ENCODE peak calls at places on chromosomes 4 and X, in eight cellular contexts. X is colonic mucosa, O is H9, S is GM12878, J is mesendoderm, Q is HepG2, I is adipocyte, U is fibroblast of lung. A is an unnamed sample.

GRCh38 chr4:119041951-119042560 is 93.6 kb upstream of the MYOZ2 start:
- DNase-seq in X (peak; percentile 80), Q (peak; percentile 66), O (peak; percentile 70), S (peak; percentile 12), U (peak; percentile 85), J (peak; percentile 86), I (peak; percentile 92), A (peak; percentile 76)

GRCh38 chrX:30275498-30275897 is 28.6 kb downstream of the MAGEB1 start:
- DNase-seq in S (no peak), U (peak; percentile 53), J (peak; percentile 16), Q (no peak), X (no peak), I (peak; percentile 55), O (no peak), A (peak; percentile 7)

GRCh38 chr4:25865586-25865985 is 2.8 kb upstream of the SEL1L3 start:
- DNase-seq in J (peak; percentile 91), I (no peak), S (no peak), Q (no peak), O (peak; percentile 72), U (no peak), X (peak; percentile 92), A (no peak)

GRCh38 chr4:85607624-85608023 is 132.7 kb downstream of the ARHGAP24 start:
- DNase-seq in J (no peak), O (no peak), U (no peak), I (no peak), S (peak; percentile 54), X (peak; percentile 70), Q (no peak), A (no peak)

GRCh38 chr4:3414421-3415279 is 27.1 kb upstream of the HGFAC start:
- DNase-seq in O (peak; percentile 18), U (no peak), Q (no peak), I (no peak), S (no peak), X (no peak), J (no peak), A (no peak)

GRCh38 chr4:121421594-121421993 is 40.8 kb upstream of the QRFPR start:
- DNase-seq in O (no peak), Q (no peak), X (no peak), U (peak; percentile 8), I (no peak), S (no peak), J (peak; percentile 20), A (peak; percentile 35)

GRCh38 chr4:105352826-105353225 is 121.0 kb downstream of the PPA2 start:
- DNase-seq in U (peak; percentile 39), I (no peak), J (peak; percentile 11), O (no peak), X (no peak), S (peak; percentile 11), Q (no peak), A (no peak)

GRCh38 chrX:153906126-153906917 is 1.8 kb downstream of the AVPR2 start:
- DNase-seq in O (no peak), S (no peak), J (no peak), X (no peak), I (no peak), U (no peak), Q (no peak), A (no peak)

GRCh38 chr4:72352746-72353145 is 216.3 kb downstream of the ADAMTS3 start:
- DNase-seq in X (no peak), J (no peak), O (no peak), Q (no peak), I (peak; percentile 63), U (no peak), S (no peak), A (no peak)

GRCh38 chr4:30718021-30718888 is 1.9 kb upstream of the PCDH7 start:
- DNase-seq in J (peak; percentile 82), S (no peak), I (peak; percentile 82), Q (no peak), X (peak; percentile 49), O (peak; percentile 65), U (peak; percentile 65), A (peak; percentile 76)

GRCh38 chrX:65196758-65197371 is 220.6 kb upstream of the ZC4H2 start:
- DNase-seq in S (no peak), Q (peak; percentile 79), I (no peak), U (no peak), J (peak; percentile 96), O (peak; percentile 82), X (peak; percentile 87), A (peak; percentile 82)

GRCh38 chr4:134934036-134934806 is 732.6 kb upstream of the PABPC4L start:
- DNase-seq in Q (no peak), X (no peak), J (peak; percentile 74), U (no peak), I (no peak), O (no peak), S (no peak), A (no peak)

GRCh38 chr4:173505924-173506779 is 23.9 kb downstream of the HAND2 start:
- DNase-seq in S (peak; percentile 41), X (peak; percentile 71), Q (peak; percentile 21), U (peak; percentile 67), J (peak; percentile 89), O (peak; percentile 77), I (peak; percentile 77), A (peak; percentile 81)

GRCh38 chr4:155161357-155161756 is 47.1 kb upstream of the NPY2R start:
- DNase-seq in O (no peak), Q (no peak), I (no peak), J (no peak), X (no peak), U (no peak), S (no peak), A (no peak)

GRCh38 chr4:72919937-72920336 is 149.6 kb downstream of the COX18 start:
- DNase-seq in U (no peak), J (no peak), Q (peak; percentile 6), X (no peak), S (no peak), O (no peak), I (peak; percentile 30), A (no peak)

GRCh38 chr4:108325561-108325960 is 156.8 kb upstream of the LEF1 start:
- DNase-seq in S (no peak), Q (no peak), I (no peak), O (no peak), X (no peak), U (no peak), J (no peak), A (no peak)
- H3K9ac ChIP-seq in S (no peak overlapping the region), Q (no peak overlapping the region), I (no peak overlapping the region), O (no peak overlapping the region), X (no peak overlapping the region), U (no peak overlapping the region), J (no peak overlapping the region), A (no peak overlapping the region)

GRCh38 chr4:108730579-108730978 is 32.3 kb downstream of the ETNPPL start:
- DNase-seq in I (no peak), U (no peak), Q (peak; percentile 70), J (no peak), X (no peak), O (no peak), S (no peak), A (no peak)
- H3K4me1 ChIP-seq in I (no peaks in the 10 kb centered on the region), U (no peaks in the 10 kb centered on the region), Q (peaks cover 18% of the 10 kb centered on the region), J (no peaks in the 10 kb centered on the region), X (no peaks in the 10 kb centered on the region), O (no peaks in the 10 kb centered on the region), S (no peaks in the 10 kb centered on the region), A (no peaks in the 10 kb centered on the region)

DNA sequence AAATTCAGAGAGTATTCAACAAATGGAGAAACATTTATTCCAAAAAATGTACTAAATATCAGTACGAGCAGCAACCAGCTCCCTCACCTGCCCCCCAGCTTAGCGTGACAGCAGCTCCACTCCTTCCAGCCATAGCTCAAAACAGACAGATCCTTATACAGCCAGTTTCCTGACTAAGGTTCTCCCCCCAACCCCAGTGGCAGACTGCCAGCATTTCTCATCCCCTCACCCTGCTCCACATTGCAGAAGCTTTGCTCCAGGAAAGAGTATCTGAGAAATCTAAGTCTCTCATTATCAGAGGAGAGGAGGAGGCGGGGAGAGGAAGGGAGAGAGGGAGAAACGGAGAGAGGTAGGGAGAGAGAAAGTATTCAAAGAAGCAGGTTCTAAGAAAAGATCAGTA is 53.3 kb upstream of the PASD1 start:
- DNase-seq in Q (no peak), S (no peak), O (no peak), X (no peak), U (no peak), I (no peak), J (peak; percentile 17), A (no peak)
- H3K9ac ChIP-seq in Q (no peak overlapping the region), S (no peak overlapping the region), O (no peak overlapping the region), X (no peak overlapping the region), U (no peak overlapping the region), I (no peak overlapping the region), J (no peak overlapping the region), A (no peak overlapping the region)

DNA sequence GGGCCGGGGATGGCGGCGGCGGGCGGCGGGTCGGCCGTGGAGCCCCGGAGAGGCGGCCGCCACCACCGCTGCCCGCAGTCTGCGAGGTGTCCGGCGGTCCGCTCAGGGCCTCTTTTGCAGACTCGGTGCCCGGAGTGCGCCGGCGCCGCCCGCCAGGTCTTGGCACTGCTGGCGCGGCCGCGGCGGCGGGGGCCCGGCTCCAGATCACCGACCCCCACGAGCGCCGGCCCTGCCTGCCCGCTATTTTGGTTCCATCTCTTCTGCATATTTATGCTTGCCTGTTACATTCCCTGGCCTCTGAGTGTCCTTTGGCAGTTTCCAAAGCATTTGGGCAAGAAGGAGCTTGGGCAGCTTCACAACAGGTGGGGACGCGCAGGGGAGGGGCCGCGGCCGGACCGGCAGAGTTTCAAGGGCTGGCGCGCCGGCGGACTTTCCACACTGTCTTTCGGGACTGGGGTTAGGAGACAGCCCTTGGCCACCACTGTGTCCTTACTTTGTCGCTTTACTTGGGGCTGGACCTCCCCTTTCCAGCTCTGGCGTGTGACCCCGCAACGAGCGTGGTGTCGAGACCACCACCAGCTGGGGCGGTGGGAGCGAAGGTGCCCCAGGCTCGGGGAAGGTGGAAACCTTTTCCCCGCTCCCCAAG is 668 bp upstream of the TAPT1 start:
- DNase-seq in X (peak; percentile 73), I (peak; percentile 70), O (peak; percentile 59), Q (peak; percentile 35), J (peak; percentile 67), S (no peak), U (peak; percentile 19), A (peak; percentile 75)
- H3K4me1 ChIP-seq in X (peaks cover 18% of the 10 kb centered on the region), I (peaks cover 55% of the 10 kb centered on the region), O (peaks cover 4% of the 10 kb centered on the region), Q (peaks cover 48% of the 10 kb centered on the region), J (peaks cover 4% of the 10 kb centered on the region), S (peaks cover 4% of the 10 kb centered on the region), U (peaks cover 4% of the 10 kb centered on the region), A (peaks cover 16% of the 10 kb centered on the region)

GRCh38 chrX:150736478-150736877 is 43.3 kb downstream of the MTMR1 start:
- DNase-seq in J (no peak), U (no peak), O (no peak), X (no peak), I (no peak), S (no peak), Q (no peak), A (no peak)
- H3K9ac ChIP-seq in J (no peak overlapping the region), U (no peak overlapping the region), O (no peak overlapping the region), X (no peak overlapping the region), I (no peak overlapping the region), S (no peak overlapping the region), Q (no peak overlapping the region), A (no peak overlapping the region)

DNA sequence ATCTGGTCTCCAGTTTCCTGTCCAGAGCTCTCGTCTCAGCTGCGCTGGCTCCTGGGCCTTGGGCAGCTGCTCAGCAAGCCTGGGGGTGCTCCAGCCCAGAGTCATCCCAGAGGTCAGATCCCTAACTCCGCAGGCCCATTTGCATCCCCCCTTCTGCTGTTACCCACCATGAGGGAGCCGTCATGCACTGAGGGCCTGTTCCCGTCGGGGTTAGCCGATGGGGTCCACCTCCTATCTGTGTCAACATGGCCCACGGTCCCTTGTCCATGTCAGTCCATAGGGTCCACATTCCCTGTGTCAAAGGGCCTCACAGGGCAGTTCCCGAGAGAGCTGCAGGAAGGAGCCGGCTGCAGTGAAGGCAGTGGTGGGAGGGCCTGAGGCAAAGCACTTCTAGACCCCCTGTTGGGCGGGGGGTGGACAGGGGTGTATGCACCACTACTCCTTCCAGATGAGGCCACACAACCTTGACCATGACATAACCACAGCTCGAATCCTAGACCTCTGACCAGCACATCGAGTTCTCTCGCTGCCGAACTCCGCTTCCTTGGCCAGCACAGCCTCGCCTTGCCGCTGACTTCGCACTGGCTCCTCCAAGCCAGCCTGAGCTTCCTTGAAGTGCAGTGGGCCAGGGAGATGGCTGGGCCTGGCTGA is 24.9 kb downstream of the WDR1 start:
- DNase-seq in J (no peak), O (no peak), Q (no peak), X (no peak), I (no peak), S (no peak), U (no peak), A (no peak)
- H3K4me1 ChIP-seq in J (no peaks in the 10 kb centered on the region), O (no peaks in the 10 kb centered on the region), Q (peaks cover 22% of the 10 kb centered on the region), X (peaks cover 20% of the 10 kb centered on the region), I (peaks cover 28% of the 10 kb centered on the region), S (peaks cover 32% of the 10 kb centered on the region), U (peaks cover 34% of the 10 kb centered on the region), A (peaks cover 16% of the 10 kb centered on the region)